ENCODE peak calls at places on chromosomes 12 and 14, in four cellular contexts. One of them, this sample, is unnamed.

GRCh38 chr14:75223664-75224154 is 47.3 kb upstream of the TMED10 start:
- DNase-seq in esophagus muscularis mucosa: no peak
- DNase-seq in right lobe of liver: no peak
- DNase-seq in colonic mucosa: peak; percentile 36
- DNase-seq in this sample: no peak

GRCh38 chr12:56723352-56723751 is 1.7 kb downstream of the NACA start:
- DNase-seq in esophagus muscularis mucosa: no peak
- DNase-seq in right lobe of liver: no peak
- DNase-seq in colonic mucosa: no peak
- DNase-seq in this sample: no peak

GRCh38 chr14:24892730-24893059 is 157.3 kb downstream of the STXBP6 start:
- DNase-seq in esophagus muscularis mucosa: no peak
- DNase-seq in right lobe of liver: no peak
- DNase-seq in colonic mucosa: no peak
- DNase-seq in this sample: no peak

GRCh38 chr12:2051700-2052625 is 824 bp upstream of the CACNA1C start:
- DNase-seq in esophagus muscularis mucosa: no peak
- DNase-seq in right lobe of liver: no peak
- DNase-seq in colonic mucosa: no peak
- DNase-seq in this sample: no peak

GRCh38 chr12:26010293-26010821 is 51.9 kb downstream of the RASSF8 start:
- DNase-seq in esophagus muscularis mucosa: no peak
- DNase-seq in right lobe of liver: no peak
- DNase-seq in colonic mucosa: no peak
- DNase-seq in this sample: no peak

GRCh38 chr12:104736307-104736706 is 221.8 kb downstream of the SLC41A2 start:
- DNase-seq in esophagus muscularis mucosa: no peak
- DNase-seq in right lobe of liver: no peak
- DNase-seq in colonic mucosa: peak; percentile 28
- DNase-seq in this sample: no peak

GRCh38 chr12:45729233-45730115 is at the start of gene ARID2:
- DNase-seq in esophagus muscularis mucosa: no peak
- DNase-seq in right lobe of liver: peak; percentile 79
- DNase-seq in colonic mucosa: peak; percentile 68
- DNase-seq in this sample: peak; percentile 69

GRCh38 chr12:89693639-89694202 is 14.9 kb downstream of the ATP2B1 start:
- DNase-seq in esophagus muscularis mucosa: no peak
- DNase-seq in right lobe of liver: no peak
- DNase-seq in colonic mucosa: no peak
- DNase-seq in this sample: no peak

GRCh38 chr12:78392918-78393317 is 471.7 kb upstream of the SYT1 start:
- DNase-seq in esophagus muscularis mucosa: no peak
- DNase-seq in right lobe of liver: no peak
- DNase-seq in colonic mucosa: no peak
- DNase-seq in this sample: no peak

GRCh38 chr12:29574500-29574899 is 77.0 kb upstream of the OVCH1 start:
- DNase-seq in esophagus muscularis mucosa: no peak
- DNase-seq in right lobe of liver: no peak
- DNase-seq in colonic mucosa: no peak
- DNase-seq in this sample: no peak

GRCh38 chr14:91261115-91261514 is 16.6 kb upstream of the GPR68 start:
- DNase-seq in esophagus muscularis mucosa: no peak
- DNase-seq in right lobe of liver: no peak
- DNase-seq in colonic mucosa: no peak
- DNase-seq in this sample: no peak

GRCh38 chr14:50775357-50775756 is 55.6 kb downstream of the NIN start:
- DNase-seq in esophagus muscularis mucosa: no peak
- DNase-seq in right lobe of liver: no peak
- DNase-seq in colonic mucosa: no peak
- DNase-seq in this sample: no peak

GRCh38 chr14:64220466-64220865 is 73.7 kb downstream of the ESR2 start:
- DNase-seq in esophagus muscularis mucosa: no peak
- DNase-seq in right lobe of liver: no peak
- DNase-seq in colonic mucosa: no peak
- DNase-seq in this sample: no peak

GRCh38 chr14:100683578-100683977 is 43.1 kb upstream of the DLK1 start:
- DNase-seq in esophagus muscularis mucosa: no peak
- DNase-seq in right lobe of liver: no peak
- DNase-seq in colonic mucosa: no peak
- DNase-seq in this sample: no peak

DNA sequence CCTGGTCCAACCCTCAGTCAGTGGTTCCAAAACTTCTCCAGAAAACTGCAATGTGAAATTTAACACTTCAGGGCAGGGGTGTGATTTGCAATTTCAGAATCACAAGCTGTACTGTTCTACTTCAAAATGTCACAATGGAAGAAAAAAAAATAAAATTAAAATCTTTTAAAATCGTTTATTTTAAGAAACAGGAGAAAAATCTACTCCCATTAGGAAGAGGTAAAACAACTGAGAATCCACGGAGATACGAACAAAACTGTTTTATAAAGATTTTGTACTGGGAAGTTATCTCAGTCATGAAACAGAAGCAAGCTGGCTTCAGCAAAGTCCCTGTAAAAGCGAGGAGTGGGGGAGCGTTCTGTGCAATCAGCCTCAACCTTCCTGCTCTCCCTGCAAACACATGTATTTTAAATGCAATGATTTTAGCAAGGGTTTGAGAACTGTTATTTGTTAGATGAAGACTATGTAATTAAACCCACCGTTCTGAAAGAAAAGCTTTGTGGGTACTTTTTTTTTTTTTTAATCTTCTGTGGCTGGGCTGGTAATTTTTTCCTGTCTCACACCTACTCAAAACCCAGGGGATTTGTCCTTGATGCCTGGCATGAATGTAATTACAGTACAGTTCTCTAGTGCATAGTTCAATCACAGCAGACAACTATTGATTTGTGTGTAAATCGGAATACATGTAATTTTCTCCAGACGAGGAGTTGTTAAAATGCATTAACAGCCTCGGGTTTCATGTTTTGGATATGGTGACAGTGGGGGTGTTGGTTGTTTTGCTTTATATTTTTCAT is 153.8 kb downstream of the PHLDA1 start:
- DNase-seq in esophagus muscularis mucosa: no peak
- DNase-seq in right lobe of liver: no peak
- DNase-seq in colonic mucosa: no peak
- DNase-seq in this sample: no peak
- H3K27ac ChIP-seq in esophagus muscularis mucosa: no peak overlapping the region
- H3K27ac ChIP-seq in right lobe of liver: no peak overlapping the region
- H3K27ac ChIP-seq in colonic mucosa: no peak overlapping the region
- H3K27ac ChIP-seq in this sample: no peak overlapping the region

GRCh38 chr12:121792607-121793500 is 634 bp downstream of the RHOF start:
- DNase-seq in esophagus muscularis mucosa: no peak
- DNase-seq in right lobe of liver: peak; percentile 67
- DNase-seq in colonic mucosa: no peak
- DNase-seq in this sample: no peak

GRCh38 chr12:121788176-121788818 is 5.2 kb downstream of the RHOF start:
- DNase-seq in esophagus muscularis mucosa: no peak
- DNase-seq in right lobe of liver: no peak
- DNase-seq in colonic mucosa: no peak
- DNase-seq in this sample: no peak

GRCh38 chr12:121791671-121792496 is 1.6 kb downstream of the RHOF start:
- DNase-seq in esophagus muscularis mucosa: no peak
- DNase-seq in right lobe of liver: no peak
- DNase-seq in colonic mucosa: peak; percentile 63
- DNase-seq in this sample: peak; percentile 48

GRCh38 chr12:121789233-121789781 is 4.2 kb downstream of the RHOF start:
- DNase-seq in esophagus muscularis mucosa: no peak
- DNase-seq in right lobe of liver: no peak
- DNase-seq in colonic mucosa: no peak
- DNase-seq in this sample: peak; percentile 58

GRCh38 chr12:121789800-121790748 is 3.4 kb downstream of the RHOF start:
- DNase-seq in esophagus muscularis mucosa: no peak
- DNase-seq in right lobe of liver: peak; percentile 72
- DNase-seq in colonic mucosa: peak; percentile 61
- DNase-seq in this sample: peak; percentile 94
- H3K4me1 ChIP-seq in esophagus muscularis mucosa: peaks cover 37% of the 10 kb centered on the region
- H3K4me1 ChIP-seq in right lobe of liver: no peaks in the 10 kb centered on the region
- H3K4me1 ChIP-seq in colonic mucosa: peaks cover 13% of the 10 kb centered on the region
- H3K4me1 ChIP-seq in this sample: peaks cover 67% of the 10 kb centered on the region

GRCh38 chr14:68362841-68363240 is 430.0 kb downstream of the ZFP36L1 start:
- DNase-seq in esophagus muscularis mucosa: no peak
- DNase-seq in right lobe of liver: no peak
- DNase-seq in colonic mucosa: no peak
- DNase-seq in this sample: no peak
- H3K27ac ChIP-seq in esophagus muscularis mucosa: no peak overlapping the region
- H3K27ac ChIP-seq in right lobe of liver: no peak overlapping the region
- H3K27ac ChIP-seq in colonic mucosa: no peak overlapping the region
- H3K27ac ChIP-seq in this sample: no peak overlapping the region

GRCh38 chr14:95157987-95158712 is 821 bp upstream of the DICER1 start:
- DNase-seq in esophagus muscularis mucosa: no peak
- DNase-seq in right lobe of liver: no peak
- DNase-seq in colonic mucosa: no peak
- DNase-seq in this sample: peak; percentile 7
- H3K4me1 ChIP-seq in esophagus muscularis mucosa: peaks cover 24% of the 10 kb centered on the region
- H3K4me1 ChIP-seq in right lobe of liver: no peaks in the 10 kb centered on the region
- H3K4me1 ChIP-seq in colonic mucosa: peaks cover 7% of the 10 kb centered on the region
- H3K4me1 ChIP-seq in this sample: peaks cover 30% of the 10 kb centered on the region

GRCh38 chr12:108744021-108744897 is 12.9 kb upstream of the CORO1C start:
- DNase-seq in esophagus muscularis mucosa: no peak
- DNase-seq in right lobe of liver: no peak
- DNase-seq in colonic mucosa: no peak
- DNase-seq in this sample: no peak
- H3K27ac ChIP-seq in esophagus muscularis mucosa: no peak overlapping the region
- H3K27ac ChIP-seq in right lobe of liver: no peak overlapping the region
- H3K27ac ChIP-seq in colonic mucosa: no peak overlapping the region
- H3K27ac ChIP-seq in this sample: no peak overlapping the region

DNA sequence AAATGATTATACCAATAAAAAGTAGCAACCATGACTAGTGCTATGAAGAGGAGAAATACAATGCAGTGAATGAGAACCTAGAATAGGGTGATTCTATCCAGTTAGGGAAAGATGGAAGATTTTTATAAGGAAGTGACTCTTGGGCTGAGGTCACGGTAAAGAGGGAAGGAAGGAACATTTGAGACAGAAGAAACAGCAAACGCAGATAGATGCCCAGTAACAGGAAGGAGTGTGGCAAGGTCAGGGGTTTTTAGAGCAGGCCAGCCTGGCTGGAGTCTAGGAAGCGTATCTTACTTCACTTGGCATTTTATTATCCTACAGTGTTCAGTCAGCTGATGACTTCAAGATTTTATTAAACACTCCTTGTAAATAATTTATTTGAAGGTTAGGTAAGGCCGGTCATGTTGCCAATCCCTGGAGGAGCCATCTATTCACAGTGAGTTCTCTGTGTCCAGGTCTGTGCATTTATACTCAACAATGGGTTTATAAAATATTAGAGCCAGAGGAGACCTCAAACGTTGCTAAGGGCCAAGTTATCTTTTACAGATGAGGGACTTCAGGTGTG is 170.6 kb downstream of the PRKCH start:
- DNase-seq in esophagus muscularis mucosa: no peak
- DNase-seq in right lobe of liver: no peak
- DNase-seq in colonic mucosa: no peak
- DNase-seq in this sample: no peak
- H3K4me1 ChIP-seq in esophagus muscularis mucosa: peaks cover 28% of the 10 kb centered on the region
- H3K4me1 ChIP-seq in right lobe of liver: no peaks in the 10 kb centered on the region
- H3K4me1 ChIP-seq in colonic mucosa: no peaks in the 10 kb centered on the region
- H3K4me1 ChIP-seq in this sample: peaks cover 21% of the 10 kb centered on the region

DNA sequence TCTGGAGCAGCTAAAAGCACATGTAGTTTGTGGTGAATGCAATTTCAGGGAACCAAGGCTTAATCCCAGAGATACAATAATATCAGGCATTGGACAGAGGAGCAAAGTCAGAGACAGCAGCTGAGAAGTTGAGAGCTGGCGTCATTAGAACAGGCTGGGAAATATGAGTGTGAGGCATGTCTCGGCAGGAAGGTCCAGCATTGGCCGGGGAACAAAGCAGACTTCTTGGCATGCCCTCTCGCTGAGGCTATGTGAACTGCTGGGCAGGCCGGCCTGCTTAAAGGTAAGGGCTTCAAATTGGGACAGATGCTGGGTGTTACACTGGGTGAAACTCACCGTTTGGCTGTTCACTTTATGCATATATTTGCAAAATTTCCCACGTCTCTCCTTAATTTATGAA is 125.4 kb downstream of the CAND1 start:
- DNase-seq in esophagus muscularis mucosa: no peak
- DNase-seq in right lobe of liver: no peak
- DNase-seq in colonic mucosa: no peak
- DNase-seq in this sample: no peak
- H3K27ac ChIP-seq in esophagus muscularis mucosa: no peak overlapping the region
- H3K27ac ChIP-seq in right lobe of liver: no peak overlapping the region
- H3K27ac ChIP-seq in colonic mucosa: no peak overlapping the region
- H3K27ac ChIP-seq in this sample: no peak overlapping the region

GRCh38 chr12:14395059-14395778 is 29.7 kb downstream of the ATF7IP start:
- DNase-seq in esophagus muscularis mucosa: no peak
- DNase-seq in right lobe of liver: no peak
- DNase-seq in colonic mucosa: no peak
- DNase-seq in this sample: no peak
- H3K4me1 ChIP-seq in esophagus muscularis mucosa: peaks cover 35% of the 10 kb centered on the region
- H3K4me1 ChIP-seq in right lobe of liver: no peaks in the 10 kb centered on the region
- H3K4me1 ChIP-seq in colonic mucosa: no peaks in the 10 kb centered on the region
- H3K4me1 ChIP-seq in this sample: peaks cover 64% of the 10 kb centered on the region

DNA sequence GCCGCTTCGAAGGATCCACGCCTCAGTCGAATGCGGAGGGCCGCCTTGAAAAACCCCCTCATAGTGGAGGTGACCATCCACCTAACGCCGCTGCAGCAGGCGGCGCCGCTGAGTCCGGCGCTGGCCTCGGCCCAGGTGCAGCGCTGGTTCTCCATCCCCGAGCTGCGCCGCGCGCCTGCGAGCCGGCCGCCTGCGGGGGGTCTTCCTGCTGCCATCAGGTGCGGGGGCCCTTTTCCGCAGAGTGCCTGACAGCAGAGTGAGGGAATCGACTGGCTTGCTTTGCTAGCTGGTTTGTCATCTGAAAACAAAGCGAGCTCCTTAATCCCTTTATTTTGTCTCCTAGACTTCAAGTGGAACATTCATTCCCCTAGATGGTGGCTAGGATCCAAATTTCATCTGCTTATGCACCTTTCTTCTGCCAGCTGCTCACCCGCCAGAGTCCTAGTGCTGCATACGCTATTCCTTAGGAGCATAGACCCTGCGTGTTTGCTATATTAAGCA is 10.4 kb upstream of the DNAL1 start:
- DNase-seq in esophagus muscularis mucosa: no peak
- DNase-seq in right lobe of liver: peak; percentile 64
- DNase-seq in colonic mucosa: peak; percentile 35
- DNase-seq in this sample: peak; percentile 8
- H3K27ac ChIP-seq in esophagus muscularis mucosa: peak overlapping the region; percentile 66
- H3K27ac ChIP-seq in right lobe of liver: peak overlapping the region; percentile 70
- H3K27ac ChIP-seq in colonic mucosa: no peak overlapping the region
- H3K27ac ChIP-seq in this sample: no peak overlapping the region

GRCh38 chr12:47758834-47759690 is at the start of gene RAPGEF3:
- DNase-seq in esophagus muscularis mucosa: peak; percentile 96
- DNase-seq in right lobe of liver: peak; percentile 84
- DNase-seq in colonic mucosa: peak; percentile 89
- DNase-seq in this sample: peak; percentile 56
- H3K4me1 ChIP-seq in esophagus muscularis mucosa: peaks cover 44% of the 10 kb centered on the region
- H3K4me1 ChIP-seq in right lobe of liver: no peaks in the 10 kb centered on the region
- H3K4me1 ChIP-seq in colonic mucosa: peaks cover 18% of the 10 kb centered on the region
- H3K4me1 ChIP-seq in this sample: peaks cover 11% of the 10 kb centered on the region

This sample was measured in naive thymus-derived CD4-positive, alpha-beta T cell.